ENCODE peak calls at places on chromosomes 16 and 17, in four cellular contexts. S is HS-5, C is endodermal cell, Z is adrenal gland. U is an unnamed sample.

GRCh38 chr17:66431080-66431795 is 128.8 kb downstream of the PRKCA start:
- DNase-seq in Z (no peak), S (peak; percentile 16), C (no peak), U (no peak)

GRCh38 chr16:73232555-73233422 is 184.9 kb upstream of the ZFHX3 start:
- DNase-seq in S (peak; percentile 90), C (peak; percentile 63), Z (peak; percentile 16), U (no peak)

GRCh38 chr16:46972971-46973456 is 460 bp downstream of the DNAJA2 start:
- DNase-seq in S (no peak), C (peak; percentile 76), Z (peak; percentile 53), U (peak; percentile 43)

GRCh38 chr16:24685539-24686432 is 43.7 kb upstream of the TNRC6A start:
- DNase-seq in Z (peak; percentile 65), S (no peak), C (peak; percentile 82), U (peak; percentile 33)

GRCh38 chr16:68265078-68265925 is 976 bp downstream of the SLC7A6 start:
- DNase-seq in C (peak; percentile 77), S (peak; percentile 83), Z (peak; percentile 85), U (peak; percentile 94)

GRCh38 chr16:70738083-70738977 is 52.5 kb upstream of the MTSS2 start:
- DNase-seq in S (no peak), Z (peak; percentile 88), C (peak; percentile 85), U (no peak)

GRCh38 chr16:924063-924462 is 46.7 kb downstream of the LMF1 start:
- DNase-seq in S (no peak), C (no peak), Z (no peak), U (no peak)

GRCh38 chr17:50787106-50787505 is 19.8 kb upstream of the ANKRD40CL start:
- DNase-seq in Z (no peak), S (no peak), C (no peak), U (no peak)

GRCh38 chr17:28897769-28898259 is 281 bp upstream of the FLOT2 start:
- DNase-seq in Z (no peak), S (no peak), C (no peak), U (no peak)

GRCh38 chr16:25006504-25007055 is 8.6 kb downstream of the ARHGAP17 start:
- DNase-seq in S (no peak), Z (peak; percentile 40), C (no peak), U (no peak)

GRCh38 chr17:4499431-4500187 is 928 bp downstream of the SPNS2 start:
- DNase-seq in Z (no peak), S (no peak), C (peak; percentile 80), U (no peak)

GRCh38 chr16:2032285-2033056 is 5.8 kb downstream of the NHERF2 start:
- DNase-seq in Z (peak; percentile 52), S (no peak), C (no peak), U (no peak)

GRCh38 chr16:9279661-9280060 is 188.2 kb downstream of the HAPSTR1 start:
- DNase-seq in Z (no peak), S (no peak), C (no peak), U (no peak)

GRCh38 chr16:69707920-69708683 is 18.3 kb downstream of the NQO1 start:
- DNase-seq in C (peak; percentile 13), Z (no peak), S (no peak), U (peak; percentile 84)

GRCh38 chr17:78571329-78571728 is 5.9 kb downstream of the DNAH17 start:
- DNase-seq in Z (no peak), S (no peak), C (no peak), U (no peak)

GRCh38 chr16:27483624-27484023 is 66.1 kb downstream of the GTF3C1 start:
- DNase-seq in Z (no peak), S (no peak), C (no peak), U (no peak)

GRCh38 chr16:7025616-7026190 is 306.9 kb upstream of the RBFOX1 start:
- DNase-seq in S (no peak), C (peak; percentile 96), Z (peak; percentile 70), U (peak; percentile 77)

U was measured in thyroid gland.